ENCODE peak calls at places on chromosomes 6 and 20, in six cellular contexts. Z is mammary epithelial cell, J is H9, R is DND-41, N is IMR-90, L is HCT116. X is an unnamed sample. For H3K27me3, the result is how much of the 10 kb centered on the place peaks cover.

GRCh38 chr6:166097914-166098522 is 69.6 kb downstream of the TBXT start:
- DNase-seq in N (peak), L (peak), R (peak), Z (peak), J (peak), X (peak)

GRCh38 chr6:118810420-118811027 is 83.4 kb upstream of the ASF1A start:
- DNase-seq in J (no peak), N (no peak), R (peak), L (no peak), Z (no peak), X (no peak)

GRCh38 chr6:150732765-150733539 is 132.6 kb upstream of the MTHFD1L start:
- DNase-seq in R (no peak), N (no peak), J (no peak), L (no peak), Z (no peak), X (no peak)

GRCh38 chr6:3878048-3878666 is 29.0 kb downstream of the FAM50B start:
- DNase-seq in L (no peak), Z (no peak), N (no peak), R (no peak), J (no peak), X (peak)

GRCh38 chr6:6191476-6191875 is 129.0 kb downstream of the F13A1 start:
- DNase-seq in L (no peak), J (peak), Z (no peak), N (no peak), R (peak), X (peak)

GRCh38 chr6:13927203-13927602 is 2.5 kb downstream of the RNF182 start:
- DNase-seq in L (no peak), J (no peak), N (no peak), R (no peak), Z (peak), X (no peak)

GRCh38 chr6:87029711-87030314 is 65.1 kb downstream of the CGA start:
- DNase-seq in J (no peak), N (peak), Z (peak), L (peak), R (no peak), X (no peak)

GRCh38 chr20:1327241-1327653 is 1.7 kb downstream of the SDCBP2 start:
- DNase-seq in Z (no peak), N (peak), J (peak), L (no peak), R (peak), X (peak)

GRCh38 chr6:89950879-89951391 is 56.7 kb downstream of the GJA10 start:
- DNase-seq in J (no peak), R (no peak), N (no peak), L (no peak), Z (peak), X (no peak)

GRCh38 chr6:129795261-129795660 is 65.9 kb downstream of the TMEM244 start:
- DNase-seq in N (no peak), Z (no peak), J (no peak), L (no peak), R (no peak), X (no peak)

GRCh38 chr20:50029697-50030428 is 47.1 kb downstream of the SNAI1 start:
- DNase-seq in N (peak), Z (peak), J (no peak), R (no peak), L (no peak), X (peak)

GRCh38 chr6:91057689-91058088 is 470.8 kb upstream of the MAP3K7 start:
- DNase-seq in L (no peak), N (no peak), Z (no peak), R (no peak), J (no peak), X (no peak)

GRCh38 chr6:28315628-28316027 is 20.3 kb downstream of the ZSCAN31 start:
- DNase-seq in L (no peak), J (no peak), N (peak), R (no peak), Z (peak), X (no peak)

GRCh38 chr6:167968091-167968490 is 29.4 kb upstream of the KIF25 start:
- DNase-seq in Z (no peak), L (peak), N (no peak), R (peak), J (peak), X (peak)

GRCh38 chr20:43959920-43960227 is 45.2 kb downstream of the TOX2 start:
- DNase-seq in R (no peak), L (no peak), N (no peak), J (no peak), Z (no peak), X (no peak)

GRCh38 chr6:154458565-154459475 is 51.7 kb downstream of the CNKSR3 start:
- DNase-seq in J (no peak), R (no peak), Z (peak), L (no peak), N (no peak), X (no peak)

DNA sequence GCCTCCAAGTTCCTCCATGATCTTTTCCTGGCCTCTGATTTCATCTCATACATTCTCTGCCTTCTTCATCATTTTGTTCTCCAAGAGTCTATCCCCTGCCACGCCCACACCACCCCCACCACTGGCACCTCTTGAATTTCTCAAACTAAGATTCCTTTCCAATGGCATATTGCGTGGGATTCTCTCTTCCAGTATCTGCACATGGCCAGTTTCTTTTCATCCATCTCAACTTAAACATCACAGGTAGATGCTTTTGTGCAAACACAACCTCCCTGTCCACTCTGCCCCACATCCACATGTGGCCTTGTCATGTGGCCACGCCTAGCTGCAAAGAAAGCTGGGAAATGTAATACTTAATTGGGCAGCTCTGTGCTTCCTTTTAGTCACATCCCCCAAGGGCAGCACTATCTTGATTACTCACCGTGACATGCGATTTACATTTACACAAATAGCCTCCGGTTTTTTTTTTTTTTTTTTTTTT is 33.4 kb upstream of the ZMYND8 start:
- DNase-seq in N (peak), Z (peak), R (no peak), L (no peak), J (no peak), X (no peak)
- TF ChIP-seq CTCF in N (no peak), Z (no peak), R (no peak), L (no peak), J (no peak), X (no peak)

GRCh38 chr6:44390158-44390683 is 2.7 kb downstream of the CDC5L start:
- DNase-seq in N (no peak), R (no peak), Z (no peak), J (no peak), L (no peak), X (no peak)

GRCh38 chr6:44387346-44388134 is at the start of gene CDC5L:
- DNase-seq in R (peak), N (peak), Z (peak), L (peak), J (peak), X (peak)

GRCh38 chr6:44388135-44388487 is 605 bp downstream of the CDC5L start:
- DNase-seq in N (no peak), L (no peak), Z (peak), J (no peak), R (no peak), X (no peak)

GRCh38 chr6:44386929-44387345 is 569 bp upstream of the CDC5L start:
- DNase-seq in Z (peak), R (no peak), J (no peak), L (no peak), N (peak), X (no peak)

GRCh38 chr6:44388876-44389275 is 1.4 kb downstream of the CDC5L start:
- DNase-seq in N (no peak), J (no peak), L (no peak), R (no peak), Z (peak), X (no peak)
- H3K9ac ChIP-seq in N (peak), J (peak), L (peak), R (peak), Z (no peak), X (no peak)

GRCh38 chr20:51528263-51529026 is 14.1 kb downstream of the NFATC2 start:
- DNase-seq in R (no peak), J (no peak), N (no peak), Z (no peak), L (no peak), X (no peak)
- H3K27me3 ChIP-seq in R (under half), J (under half), N (under half), Z (under half), L (under half), X (under half)

DNA sequence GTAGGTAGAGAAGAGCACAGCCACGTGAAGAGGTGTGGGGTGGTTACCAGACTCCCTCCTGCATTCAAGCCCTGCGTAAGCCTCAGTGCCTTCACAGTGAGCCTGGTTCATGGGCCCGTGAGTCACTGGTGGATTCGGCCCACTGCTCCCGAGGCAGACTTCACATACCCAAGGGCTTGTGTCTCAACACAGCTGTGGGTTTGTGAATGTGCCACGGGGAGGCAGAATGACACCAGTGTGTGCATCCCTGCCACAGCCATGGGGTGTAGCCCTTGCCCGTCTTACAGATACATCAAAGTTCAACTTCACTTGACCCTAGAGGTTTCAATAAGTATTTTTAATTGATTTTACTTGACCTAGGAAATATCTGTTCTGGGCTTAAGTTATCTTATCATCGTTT is 108.5 kb downstream of the MAP3K4 start:
- DNase-seq in J (no peak), R (no peak), N (no peak), Z (no peak), L (no peak), X (no peak)
- TF ChIP-seq CTCF in J (no peak), R (no peak), N (no peak), Z (no peak), L (no peak), X (peak)

GRCh38 chr20:25197173-25197869 is 1.8 kb downstream of the ENTPD6 start:
- DNase-seq in N (no peak), J (no peak), L (no peak), Z (no peak), R (peak), X (peak)

GRCh38 chr20:25194333-25194972 is 1.1 kb upstream of the ENTPD6 start:
- DNase-seq in Z (no peak), R (no peak), J (no peak), L (no peak), N (no peak), X (no peak)

GRCh38 chr20:25195962-25196700 is 619 bp downstream of the ENTPD6 start:
- DNase-seq in L (peak), N (peak), Z (peak), R (peak), J (peak), X (peak)

GRCh38 chr20:25196701-25197120 is 1.2 kb downstream of the ENTPD6 start:
- DNase-seq in J (no peak), R (peak), L (no peak), Z (no peak), N (no peak), X (peak)

DNA sequence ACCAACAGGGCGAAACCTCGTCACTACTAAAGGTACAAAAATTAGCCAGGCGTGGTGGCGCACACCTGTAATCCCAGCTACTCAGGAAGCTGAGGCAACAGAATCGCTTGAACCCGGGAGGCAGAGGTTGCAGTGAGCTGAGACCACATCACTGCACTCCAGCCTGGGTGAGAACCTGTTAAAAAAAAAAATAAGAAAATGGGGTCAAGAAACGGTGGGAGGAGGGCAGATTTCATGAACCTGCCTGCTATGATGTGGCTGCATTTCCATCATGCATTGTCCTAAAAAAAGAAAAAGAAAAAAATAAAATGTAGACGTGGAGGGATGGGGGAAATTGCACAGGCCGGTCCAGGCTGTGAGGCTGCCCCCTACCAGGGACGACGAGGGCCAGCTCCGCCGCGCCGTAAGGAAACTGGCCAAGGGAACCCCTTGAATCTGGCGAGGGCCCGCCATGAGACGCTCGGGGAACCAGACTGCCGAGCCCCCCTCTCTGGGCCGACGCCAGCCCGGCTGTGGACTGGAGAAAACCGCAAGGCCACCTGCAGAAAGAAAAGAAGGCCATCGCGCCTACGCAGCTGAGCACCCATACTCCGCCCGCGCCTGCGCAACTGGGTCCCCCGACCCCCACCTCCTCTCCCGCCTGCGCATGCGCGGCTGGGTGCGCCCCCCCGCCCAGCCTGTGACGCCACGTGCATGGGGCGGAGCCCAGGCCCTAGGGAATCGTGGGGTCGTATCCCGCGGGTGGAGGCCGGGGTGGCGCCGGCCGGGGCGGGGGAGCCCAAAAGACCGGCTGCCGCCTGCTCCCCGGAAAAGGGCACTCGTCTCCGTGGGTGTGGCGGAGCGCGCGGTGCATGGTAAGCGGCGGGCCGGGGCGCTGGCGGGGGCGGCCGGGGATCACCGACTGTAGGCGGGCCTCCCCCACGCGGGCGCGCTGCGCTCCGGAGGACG is at the start of gene ENTPD6:
- DNase-seq in L (peak), N (peak), R (peak), J (peak), Z (peak), X (peak)
- H3K9ac ChIP-seq in L (peak), N (peak), R (peak), J (peak), Z (peak), X (peak)

DNA sequence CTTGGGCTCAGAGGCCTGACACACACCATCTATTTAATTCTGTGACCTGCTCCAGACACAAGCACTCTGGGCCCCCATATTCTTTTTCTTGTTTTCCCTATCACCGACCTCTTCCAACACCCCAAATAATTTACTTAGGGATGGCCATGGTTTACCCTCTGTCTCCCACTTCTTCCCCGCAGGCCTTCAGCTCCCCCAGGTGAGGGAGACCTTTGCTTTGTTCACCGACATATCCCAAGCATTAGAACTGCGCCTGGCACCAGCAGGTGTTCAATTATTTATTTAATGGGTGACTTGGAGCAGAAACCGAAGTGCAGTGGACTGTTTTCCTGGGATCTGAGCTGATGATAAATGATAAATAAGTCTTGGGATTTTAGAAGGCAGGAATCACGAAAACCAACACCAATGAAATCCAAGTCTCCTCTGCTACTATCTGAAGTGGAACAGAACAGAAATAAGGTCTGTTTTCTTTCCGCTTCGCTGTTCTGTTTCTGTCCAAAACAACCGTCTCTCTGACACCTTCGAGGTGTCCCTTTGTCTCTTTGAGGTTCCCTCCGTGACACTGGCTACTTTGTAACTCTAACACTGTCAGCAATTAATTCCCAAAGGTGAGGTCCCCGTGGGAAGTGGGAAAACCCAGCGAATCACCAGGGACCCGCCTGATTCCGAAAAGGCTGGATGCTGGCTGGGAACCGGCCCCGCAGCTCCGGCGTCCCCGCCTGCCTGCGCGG is 1.1 kb upstream of the RIN2 start:
- DNase-seq in N (no peak), R (no peak), Z (no peak), L (no peak), J (no peak), X (no peak)
- H3K27me3 ChIP-seq in N (under half), R (under half), Z (under half), L (under half), J (under half), X (under half)

GRCh38 chr20:24917797-24918578 is 31.1 kb upstream of the CST7 start:
- DNase-seq in L (peak), N (peak), Z (peak), J (peak), R (peak), X (peak)
- TF ChIP-seq CTCF in L (peak), N (peak), Z (peak), J (peak), R (peak), X (peak)

GRCh38 chr20:19501476-19502115 is 256.5 kb upstream of the RIN2 start:
- DNase-seq in L (no peak), Z (no peak), N (no peak), R (no peak), J (no peak), X (no peak)

GRCh38 chr20:19498756-19499155 is 259.3 kb upstream of the RIN2 start:
- DNase-seq in Z (no peak), L (no peak), J (no peak), N (no peak), R (peak), X (no peak)

GRCh38 chr20:19504251-19504650 is 253.8 kb upstream of the RIN2 start:
- DNase-seq in L (no peak), Z (no peak), R (no peak), N (no peak), J (no peak), X (no peak)

GRCh38 chr20:19506021-19506420 is 252.0 kb upstream of the RIN2 start:
- DNase-seq in J (no peak), Z (no peak), N (no peak), L (no peak), R (no peak), X (no peak)

GRCh38 chr20:19502169-19502568 is 255.9 kb upstream of the RIN2 start:
- DNase-seq in N (no peak), R (no peak), Z (no peak), L (no peak), J (no peak), X (no peak)
- H3K9ac ChIP-seq in N (no peak), R (no peak), Z (no peak), L (no peak), J (no peak), X (no peak)